ENCODE peak calls at places on chromosomes 1 and 21, in ten cellular contexts. M is uterus, F is breast epithelium, I is ovary, X is HCT116, A is H54, Y is GM12891, Q is A549, N is transverse colon, R is body of pancreas. E is an unnamed sample.

GRCh38 chr1:9426291-9426711 is 113.0 kb upstream of the SLC25A33 start:
- DNase-seq in Y (peak), R (no peak), N (peak), A (no peak), Q (no peak), M (no peak), I (no peak), X (no peak), F (no peak), E (peak)

GRCh38 chr21:41228492-41228891 is 60.5 kb downstream of the BACE2 start:
- DNase-seq in Q (no peak), X (no peak), R (no peak), I (no peak), N (no peak), M (no peak), A (no peak), F (no peak), Y (no peak), E (no peak)

GRCh38 chr1:247373721-247374141 is 42.1 kb upstream of the ZNF496 start:
- DNase-seq in A (no peak), I (peak), Q (no peak), X (no peak), R (peak), Y (peak), F (no peak), M (peak), N (peak), E (peak)

GRCh38 chr21:44084496-44085241 is 22.5 kb upstream of the PWP2 start:
- DNase-seq in F (no peak), X (no peak), Q (no peak), N (no peak), R (no peak), M (no peak), Y (no peak), A (no peak), I (no peak), E (no peak)

GRCh38 chr1:26025060-26025459 is 3.5 kb downstream of the EXTL1 start:
- DNase-seq in X (no peak), M (no peak), A (no peak), Y (no peak), F (no peak), I (no peak), Q (no peak), N (no peak), R (no peak), E (no peak)

GRCh38 chr1:181090653-181091126 is 2.2 kb downstream of the IER5 start:
- DNase-seq in R (no peak), X (no peak), M (no peak), A (no peak), Q (no peak), N (peak), Y (no peak), F (no peak), I (no peak), E (no peak)

GRCh38 chr1:93552751-93553455 is 105.0 kb downstream of the FNBP1L start:
- DNase-seq in Y (no peak), N (no peak), F (no peak), X (peak), Q (no peak), M (no peak), A (no peak), I (no peak), R (no peak), E (no peak)

GRCh38 chr1:28259935-28260802 is 851 bp downstream of the SESN2 start:
- DNase-seq in M (peak), R (peak), A (no peak), F (peak), I (peak), Q (peak), Y (no peak), X (no peak), N (peak), E (no peak)

GRCh38 chr1:205917466-205918248 is 25.6 kb downstream of the SLC26A9 start:
- DNase-seq in A (no peak), I (no peak), F (no peak), M (no peak), R (peak), Q (no peak), N (no peak), Y (no peak), X (no peak), E (no peak)

GRCh38 chr1:99481391-99481996 is 164.4 kb upstream of the PALMD start:
- DNase-seq in A (no peak), N (peak), F (no peak), Q (peak), X (peak), M (no peak), I (no peak), R (peak), Y (no peak), E (no peak)

GRCh38 chr1:236451796-236452373 is 57.8 kb downstream of the EDARADD start:
- DNase-seq in M (no peak), X (peak), Q (peak), Y (no peak), A (peak), R (peak), F (no peak), N (peak), I (no peak), E (peak)

GRCh38 chr1:119141020-119141424 is 569 bp upstream of the WARS2 start:
- DNase-seq in Y (no peak), Q (no peak), F (no peak), A (no peak), N (peak), M (peak), X (no peak), I (peak), R (peak), E (no peak)

GRCh38 chr1:242086093-242086492 is 87.2 kb upstream of the MAP1LC3C start:
- DNase-seq in F (no peak), R (no peak), M (no peak), X (no peak), Y (no peak), I (no peak), N (no peak), Q (no peak), A (no peak), E (no peak)

GRCh38 chr1:47941609-47942237 is 55.5 kb downstream of the TRABD2B start:
- DNase-seq in I (no peak), N (no peak), Q (peak), A (no peak), M (no peak), Y (no peak), X (no peak), R (no peak), F (no peak), E (no peak)

GRCh38 chr1:81738902-81739301 is 61.8 kb upstream of the ADGRL2 start:
- DNase-seq in I (no peak), X (no peak), Y (no peak), F (no peak), M (no peak), Q (no peak), A (no peak), N (no peak), R (no peak), E (no peak)

GRCh38 chr1:155608888-155609225 is 1.2 kb upstream of the MSTO1 start:
- DNase-seq in Q (no peak), R (no peak), A (no peak), F (no peak), X (no peak), Y (no peak), I (no peak), M (no peak), N (no peak), E (no peak)

GRCh38 chr1:226784081-226785049 is 45.3 kb upstream of the ITPKB start:
- DNase-seq in R (no peak), Y (no peak), N (no peak), F (no peak), I (no peak), X (no peak), A (no peak), M (no peak), Q (no peak), E (no peak)

GRCh38 chr1:21572141-21572540 is 62.9 kb downstream of the ALPL start:
- DNase-seq in X (no peak), R (no peak), A (no peak), I (no peak), F (no peak), N (no peak), M (no peak), Y (no peak), Q (no peak), E (no peak)

GRCh38 chr1:209870151-209870831 is 42.5 kb downstream of the UTP25 start:
- DNase-seq in Y (no peak), M (no peak), F (no peak), I (no peak), A (no peak), R (no peak), N (no peak), Q (no peak), X (no peak), E (no peak)

GRCh38 chr1:41014871-41015270 is 6.7 kb downstream of the SLFNL1 start:
- DNase-seq in Q (no peak), M (no peak), R (no peak), I (no peak), A (no peak), X (no peak), N (no peak), Y (no peak), F (no peak), E (no peak)
- TF ChIP-seq POLR2A in Q (no peak), M (no peak), R (no peak), I (no peak), A (no peak), X (no peak), N (no peak), Y (peak), F (no peak), E (no peak)

GRCh38 chr1:1562556-1563195 is 12.0 kb downstream of the SSU72 start:
- DNase-seq in Q (no peak), M (no peak), Y (no peak), N (no peak), X (no peak), I (no peak), R (no peak), A (no peak), F (no peak), E (no peak)
- TF ChIP-seq POLR2A in Q (no peak), M (no peak), Y (no peak), N (no peak), X (no peak), I (no peak), R (no peak), A (no peak), F (no peak), E (peak)

DNA sequence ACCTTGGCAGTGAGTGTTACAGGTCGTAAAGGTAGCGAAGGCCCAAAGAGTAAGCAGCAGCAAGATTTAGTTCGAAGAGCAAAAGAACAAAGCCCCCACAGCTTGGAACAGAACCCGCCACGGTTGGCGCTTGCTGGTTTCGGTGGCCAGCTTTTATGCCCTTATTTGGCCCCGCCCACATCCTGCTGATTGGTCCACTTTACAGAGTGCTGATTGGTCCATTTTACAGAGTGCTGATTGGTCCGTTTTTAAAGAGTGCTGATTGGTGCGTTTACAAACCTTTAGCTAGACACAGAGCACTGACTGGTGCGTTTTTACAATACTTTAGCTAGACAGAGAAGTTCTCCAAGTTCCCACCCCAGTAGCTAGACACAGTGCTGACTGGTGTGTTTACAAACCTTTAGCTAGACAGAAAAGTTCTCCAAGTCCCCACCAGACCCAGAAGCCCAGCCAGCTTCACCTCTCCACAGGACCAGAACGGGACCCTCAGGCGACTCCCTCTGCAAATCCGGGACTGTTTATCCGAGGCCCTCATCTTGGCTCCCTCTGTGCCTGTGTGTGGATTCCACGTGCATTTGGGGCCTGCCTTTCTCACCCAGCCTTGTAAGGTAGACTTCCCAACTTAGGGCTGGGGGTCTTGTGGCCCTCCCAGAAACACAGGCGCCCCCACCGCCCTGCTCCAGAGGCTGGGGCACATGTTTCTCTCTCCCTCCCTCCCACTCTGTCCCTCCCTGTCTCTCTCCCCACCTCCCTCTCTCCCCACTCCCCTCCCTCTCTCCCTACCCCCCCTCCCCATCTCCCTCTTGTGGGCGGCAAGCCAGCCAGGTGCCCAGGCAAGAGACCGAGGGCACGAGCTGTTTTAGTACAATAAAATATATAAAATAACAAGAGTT is 12.6 kb downstream of the FTCD start:
- DNase-seq in M (peak), Y (no peak), F (no peak), N (no peak), X (no peak), I (peak), R (no peak), Q (no peak), A (no peak), E (no peak)
- TF ChIP-seq POLR2A in M (no peak), Y (no peak), F (no peak), N (no peak), X (no peak), I (no peak), R (no peak), Q (no peak), A (no peak), E (no peak)

GRCh38 chr1:16438516-16438915 is 1.3 kb upstream of the SPATA21 start:
- DNase-seq in Q (no peak), A (no peak), N (no peak), I (no peak), Y (no peak), R (no peak), M (no peak), F (no peak), X (no peak), E (no peak)

GRCh38 chr1:16442273-16442672 is 1.7 kb downstream of the NECAP2 start:
- DNase-seq in N (no peak), F (no peak), I (no peak), Y (no peak), X (no peak), M (no peak), Q (no peak), A (no peak), R (no peak), E (no peak)

GRCh38 chr1:16440150-16440479 is 409 bp upstream of the NECAP2 start:
- DNase-seq in Y (no peak), Q (peak), A (no peak), F (no peak), I (no peak), M (no peak), X (no peak), N (no peak), R (no peak), E (no peak)

GRCh38 chr1:16441312-16441641 is 753 bp downstream of the NECAP2 start:
- DNase-seq in I (no peak), F (no peak), M (no peak), R (no peak), A (no peak), Y (no peak), N (no peak), Q (no peak), X (no peak), E (no peak)

GRCh38 chr1:16440480-16441311 is at the start of gene NECAP2:
- DNase-seq in A (peak), R (peak), Y (peak), M (peak), I (peak), Q (peak), N (peak), F (peak), X (peak), E (peak)
- TF ChIP-seq POLR2A in A (peak), R (no peak), Y (peak), M (no peak), I (peak), Q (peak), N (peak), F (no peak), X (peak), E (peak)

GRCh38 chr1:154404984-154405761 is at the start of gene IL6R:
- DNase-seq in R (peak), A (peak), N (peak), I (peak), X (peak), M (peak), Y (no peak), Q (peak), F (peak), E (peak)
- TF ChIP-seq POLR2A in R (peak), A (peak), N (peak), I (peak), X (no peak), M (peak), Y (no peak), Q (peak), F (peak), E (peak)